ENCODE peak calls at places on chromosome 14, in ten cellular contexts. H is tibial artery; C is CD8-positive, alpha-beta T cell; I is psoas muscle; D is BE2C; L is tibial nerve; W is upper lobe of right lung; F is gastrocnemius medialis; Z is fibroblast of lung; U is body of pancreas. M is an unnamed sample. For H3K4me1, the result is how much of the 10 kb centered on the place peaks cover.

GRCh38 chr14:39731912-39732311 is 299.7 kb upstream of the FBXO33 start:
- DNase-seq in H (no peak), C (no peak), I (no peak), D (peak), L (no peak), W (no peak), F (no peak), Z (no peak), U (no peak), M (no peak)

GRCh38 chr14:92449404-92449975 is 64.1 kb upstream of the RIN3 start:
- DNase-seq in H (peak), C (no peak), I (no peak), D (no peak), L (no peak), W (no peak), F (no peak), Z (no peak), U (no peak), M (no peak)

GRCh38 chr14:99574099-99574880 is 29.7 kb downstream of the CCDC85C start:
- DNase-seq in H (no peak), C (no peak), I (no peak), D (peak), L (peak), W (no peak), F (no peak), Z (peak), U (peak), M (peak)

GRCh38 chr14:85528882-85529585 is 910 bp upstream of the FLRT2 start:
- DNase-seq in H (no peak), C (no peak), I (peak), D (no peak), L (no peak), W (peak), F (peak), Z (peak), U (peak), M (no peak)

GRCh38 chr14:74645244-74645643 is 33.2 kb upstream of the LTBP2 start:
- DNase-seq in H (no peak), C (no peak), I (no peak), D (no peak), L (no peak), W (peak), F (no peak), Z (no peak), U (no peak), M (no peak)

GRCh38 chr14:101068958-101069549 is 165.5 kb upstream of the RTL1 start:
- DNase-seq in H (peak), C (no peak), I (no peak), D (no peak), L (peak), W (peak), F (no peak), Z (no peak), U (no peak), M (no peak)

GRCh38 chr14:90288646-90289355 is 32.4 kb downstream of the PSMC1 start:
- DNase-seq in H (no peak), C (no peak), I (no peak), D (no peak), L (no peak), W (peak), F (no peak), Z (no peak), U (no peak), M (peak)

GRCh38 chr14:98069712-98070133 is 1202.3 kb downstream of the BCL11B start:
- DNase-seq in H (no peak), C (no peak), I (no peak), D (no peak), L (no peak), W (no peak), F (no peak), Z (peak), U (peak), M (no peak)

GRCh38 chr14:71143391-71144290 is 236.4 kb downstream of the PCNX1 start:
- DNase-seq in H (no peak), C (peak), I (no peak), D (no peak), L (no peak), W (no peak), F (no peak), Z (peak), U (peak), M (no peak)

GRCh38 chr14:29652586-29652985 is 275.1 kb downstream of the PRKD1 start:
- DNase-seq in H (no peak), C (no peak), I (no peak), D (no peak), L (no peak), W (no peak), F (no peak), Z (peak), U (no peak), M (no peak)

GRCh38 chr14:79437951-79438350 is 773.4 kb downstream of the DIO2 start:
- DNase-seq in H (no peak), C (no peak), I (no peak), D (no peak), L (no peak), W (no peak), F (no peak), Z (no peak), U (peak), M (no peak)

GRCh38 chr14:75549169-75549568 is 26.9 kb downstream of the BATF start:
- DNase-seq in H (no peak), C (no peak), I (no peak), D (no peak), L (no peak), W (no peak), F (no peak), Z (no peak), U (no peak), M (no peak)

GRCh38 chr14:28867571-28867970 is 101.0 kb downstream of the FOXG1 start:
- DNase-seq in H (no peak), C (no peak), I (no peak), D (no peak), L (no peak), W (no peak), F (no peak), Z (peak), U (no peak), M (no peak)

GRCh38 chr14:100155049-100155621 is 4.3 kb downstream of the DEGS2 start:
- DNase-seq in H (no peak), C (peak), I (no peak), D (peak), L (no peak), W (no peak), F (no peak), Z (no peak), U (no peak), M (no peak)

GRCh38 chr14:51884086-51884927 is 23.9 kb downstream of the GNG2 start:
- DNase-seq in H (no peak), C (no peak), I (no peak), D (peak), L (no peak), W (no peak), F (no peak), Z (peak), U (peak), M (no peak)

GRCh38 chr14:52413729-52414453 is 99.8 kb downstream of the PTGER2 start:
- DNase-seq in H (no peak), C (no peak), I (no peak), D (no peak), L (no peak), W (no peak), F (no peak), Z (peak), U (no peak), M (no peak)

GRCh38 chr14:34046799-34047520 is 96.1 kb upstream of the EGLN3 start:
- DNase-seq in H (no peak), C (no peak), I (no peak), D (no peak), L (no peak), W (no peak), F (no peak), Z (no peak), U (no peak), M (no peak)

GRCh38 chr14:100533647-100534485 is 53.4 kb downstream of the BEGAIN start:
- DNase-seq in H (peak), C (no peak), I (peak), D (peak), L (peak), W (peak), F (peak), Z (peak), U (peak), M (peak)

GRCh38 chr14:97318380-97318779 is 521.2 kb downstream of the VRK1 start:
- DNase-seq in H (no peak), C (no peak), I (no peak), D (no peak), L (no peak), W (no peak), F (no peak), Z (no peak), U (no peak), M (no peak)

GRCh38 chr14:100376751-100377171 is 53.6 kb downstream of the SLC25A47 start:
- DNase-seq in H (no peak), C (no peak), I (no peak), D (peak), L (no peak), W (no peak), F (no peak), Z (peak), U (no peak), M (no peak)

GRCh38 chr14:32724864-32725550 is 213.7 kb upstream of the NPAS3 start:
- DNase-seq in H (no peak), C (no peak), I (no peak), D (no peak), L (no peak), W (no peak), F (no peak), Z (peak), U (no peak), M (no peak)

GRCh38 chr14:28661171-28661772 is 105.3 kb upstream of the FOXG1 start:
- DNase-seq in H (no peak), C (no peak), I (no peak), D (no peak), L (no peak), W (no peak), F (no peak), Z (peak), U (no peak), M (no peak)

GRCh38 chr14:65878586-65878985 is 466.1 kb downstream of the FUT8 start:
- DNase-seq in H (no peak), C (no peak), I (no peak), D (no peak), L (no peak), W (no peak), F (no peak), Z (no peak), U (no peak), M (no peak)

GRCh38 chr14:88551936-88552565 is 2.8 kb downstream of the PTPN21 start:
- DNase-seq in H (no peak), C (no peak), I (peak), D (peak), L (no peak), W (no peak), F (no peak), Z (peak), U (no peak), M (no peak)

GRCh38 chr14:83838221-83838620 is 1691.7 kb upstream of the FLRT2 start:
- DNase-seq in H (no peak), C (no peak), I (no peak), D (no peak), L (no peak), W (no peak), F (no peak), Z (no peak), U (no peak), M (no peak)

GRCh38 chr14:100981808-100982207 is 78.3 kb upstream of the RTL1 start:
- DNase-seq in H (no peak), C (no peak), I (no peak), D (no peak), L (no peak), W (no peak), F (no peak), Z (peak), U (no peak), M (no peak)

GRCh38 chr14:75053396-75054289 is 2.4 kb upstream of the MLH3 start:
- DNase-seq in H (no peak), C (no peak), I (no peak), D (no peak), L (no peak), W (no peak), F (no peak), Z (no peak), U (no peak), M (no peak)

DNA sequence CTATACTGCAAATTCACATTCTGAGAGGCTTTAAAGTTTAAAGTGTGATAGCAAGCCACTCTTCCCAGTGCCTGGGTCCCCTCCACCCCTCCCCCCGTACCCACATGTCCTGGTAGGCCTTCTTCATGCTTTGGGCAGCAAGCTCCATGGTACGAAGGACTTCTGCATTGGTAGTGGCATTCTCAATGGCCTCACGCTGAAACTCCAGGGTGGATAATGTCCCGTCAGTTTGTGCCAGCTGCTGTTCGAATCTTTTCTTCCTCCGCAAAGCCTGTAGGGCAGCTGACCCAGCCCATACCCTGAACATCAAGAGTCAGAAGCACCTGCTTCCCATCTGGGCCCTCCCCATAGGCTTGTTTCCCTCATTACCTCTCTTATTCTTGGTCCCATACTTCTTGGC is 2.0 kb downstream of the CHMP4A start:
- DNase-seq in H (peak), C (no peak), I (no peak), D (no peak), L (no peak), W (no peak), F (no peak), Z (no peak), U (no peak), M (no peak)
- TF ChIP-seq CTCF in H (no peak), C (no peak), I (no peak), D (no peak), L (no peak), W (no peak), F (no peak), Z (no peak), U (no peak), M (no peak)

GRCh38 chr14:105020815-105021655 is at the start of gene CDCA4:
- DNase-seq in H (peak), C (peak), I (peak), D (peak), L (peak), W (peak), F (peak), Z (peak), U (peak), M (peak)
- H3K4me1 ChIP-seq in H (under half), C (under half), I (under half), D (under half), L (under half), W (under half), F (under half), Z (under half), U (under half), M (under half)

GRCh38 chr14:95380350-95381042 is 60.8 kb upstream of the CLMN start:
- DNase-seq in H (no peak), C (no peak), I (no peak), D (no peak), L (no peak), W (no peak), F (no peak), Z (no peak), U (no peak), M (no peak)
- H3K4me3 ChIP-seq in H (no peak), C (no peak), I (no peak), D (no peak), L (no peak), W (no peak), F (no peak), Z (no peak), U (no peak), M (no peak)

DNA sequence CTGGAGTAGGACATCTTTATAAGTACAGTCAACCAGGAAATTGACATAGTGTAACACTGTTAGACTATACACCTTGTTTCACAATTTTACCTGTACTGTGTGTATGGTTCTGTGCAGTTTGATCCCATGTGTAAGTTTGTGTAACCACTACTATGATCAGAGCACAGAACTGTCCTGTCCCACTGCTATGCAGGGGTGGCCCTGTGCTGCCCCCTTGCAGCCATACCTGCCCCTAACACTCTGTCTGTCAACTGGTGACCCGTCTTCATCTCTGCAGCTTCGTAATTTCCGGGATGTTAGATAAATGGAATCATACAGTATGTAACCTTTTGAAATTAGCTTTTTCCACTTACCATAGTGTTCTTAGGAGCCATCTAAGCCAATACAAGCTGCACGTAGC is 58.7 kb upstream of the RD3L start:
- DNase-seq in H (no peak), C (peak), I (no peak), D (peak), L (no peak), W (no peak), F (no peak), Z (no peak), U (no peak), M (no peak)
- TF ChIP-seq CTCF in H (no peak), C (no peak), I (no peak), D (peak), L (no peak), W (peak), F (no peak), Z (no peak), U (no peak), M (peak)

GRCh38 chr14:69041783-69042182 is 62.7 kb upstream of the ACTN1 start:
- DNase-seq in H (no peak), C (no peak), I (no peak), D (no peak), L (no peak), W (no peak), F (no peak), Z (no peak), U (no peak), M (no peak)
- H3K4me1 ChIP-seq in H (under half), C (under half), I (under half), D (under half), L (under half), W (under half), F (under half), Z (under half), U (under half), M (half or more)